ENCODE peak calls at places on chromosomes 2 and 18, in eight cellular contexts. O, Z, W, S, X, D, N and Y are unnamed samples.
A peak's percentile ranks its signal among the peaks of the same experiment; 100 is the strongest.

GRCh38 chr2:218230882-218231281 is 13.9 kb downstream of the ARPC2 start:
- DNase-seq in O (no peak), Z (no peak), W (peak; percentile 30), S (peak; percentile 37), X (no peak), D (no peak), N (peak; percentile 50), Y (no peak)

GRCh38 chr2:211487746-211488145 is 931.3 kb downstream of the CPS1 start:
- DNase-seq in O (no peak), Z (no peak), W (no peak), S (no peak), X (no peak), D (no peak), N (no peak), Y (no peak)

GRCh38 chr2:35858216-35858615 is 497.4 kb upstream of the CRIM1 start:
- DNase-seq in O (no peak), Z (no peak), W (peak; percentile 0), S (no peak), X (no peak), D (no peak), N (no peak), Y (no peak)

GRCh38 chr2:100857341-100857740 is 37.4 kb downstream of the NPAS2 start:
- DNase-seq in O (no peak), Z (no peak), W (no peak), S (no peak), X (no peak), D (no peak), N (no peak), Y (no peak)

GRCh38 chr2:224601923-224602322 is 16.8 kb upstream of the CUL3 start:
- DNase-seq in O (no peak), Z (no peak), W (no peak), S (no peak), X (no peak), D (no peak), N (no peak), Y (no peak)

GRCh38 chr2:2456721-2457120 is 125.6 kb upstream of the MYT1L start:
- DNase-seq in O (no peak), Z (peak; percentile 40), W (no peak), S (no peak), X (no peak), D (no peak), N (peak; percentile 63), Y (no peak)

GRCh38 chr2:217905906-217906305 is 96.9 kb downstream of the TNS1 start:
- DNase-seq in O (no peak), Z (no peak), W (no peak), S (no peak), X (no peak), D (no peak), N (no peak), Y (no peak)

GRCh38 chr2:158120102-158120501 is 18.4 kb downstream of the UPP2 start:
- DNase-seq in O (no peak), Z (no peak), W (no peak), S (no peak), X (no peak), D (no peak), N (no peak), Y (no peak)

GRCh38 chr18:9613550-9614400 is 584 bp downstream of the PPP4R1 start:
- DNase-seq in O (peak; percentile 53), Z (peak; percentile 51), W (peak; percentile 33), S (peak; percentile 68), X (peak; percentile 83), D (no peak), N (no peak), Y (peak; percentile 15)

GRCh38 chr2:233139875-233140585 is 79.9 kb downstream of the INPP5D start:
- DNase-seq in O (no peak), Z (no peak), W (no peak), S (no peak), X (no peak), D (no peak), N (no peak), Y (no peak)

GRCh38 chr2:3633089-3633981 is 24.7 kb upstream of the ALLC start:
- DNase-seq in O (peak; percentile 6), Z (peak; percentile 12), W (no peak), S (no peak), X (peak; percentile 63), D (no peak), N (peak; percentile 20), Y (no peak)

GRCh38 chr18:62450546-62451395 is 72.1 kb upstream of the ZCCHC2 start:
- DNase-seq in O (peak; percentile 78), Z (peak; percentile 67), W (peak; percentile 86), S (no peak), X (peak; percentile 72), D (peak; percentile 18), N (peak; percentile 79), Y (peak; percentile 21)

GRCh38 chr18:2994190-2994589 is 18.8 kb downstream of the LPIN2 start:
- DNase-seq in O (no peak), Z (no peak), W (no peak), S (no peak), X (no peak), D (no peak), N (no peak), Y (no peak)

GRCh38 chr2:215479536-215480240 is 43.8 kb upstream of the FN1 start:
- DNase-seq in O (peak; percentile 24), Z (no peak), W (no peak), S (peak; percentile 28), X (no peak), D (no peak), N (no peak), Y (no peak)

GRCh38 chr2:163417596-163418337 is 318.0 kb downstream of the FIGN start:
- DNase-seq in O (no peak), Z (no peak), W (no peak), S (no peak), X (no peak), D (no peak), N (no peak), Y (no peak)

GRCh38 chr2:232919151-232919550 is 49.1 kb downstream of the SNORC start:
- DNase-seq in O (no peak), Z (no peak), W (no peak), S (no peak), X (no peak), D (no peak), N (no peak), Y (no peak)

GRCh38 chr2:139160838-139161237 is 380.6 kb upstream of the NXPH2 start:
- DNase-seq in O (no peak), Z (no peak), W (no peak), S (no peak), X (no peak), D (no peak), N (no peak), Y (no peak)

GRCh38 chr2:43142921-43143438 is 83.4 kb downstream of the ZFP36L2 start:
- DNase-seq in O (no peak), Z (no peak), W (no peak), S (no peak), X (no peak), D (no peak), N (no peak), Y (no peak)
- TF ChIP-seq CTCF in O (no peak), Z (no peak), W (peak; percentile 16), S (no peak), X (no peak), D (no peak), N (no peak), Y (no peak)

GRCh38 chr2:142944264-142944663 is 66.8 kb downstream of the KYNU start:
- DNase-seq in O (no peak), Z (peak; percentile 18), W (no peak), S (no peak), X (no peak), D (no peak), N (peak; percentile 47), Y (no peak)

GRCh38 chr2:142940606-142941223 is 63.3 kb downstream of the KYNU start:
- DNase-seq in O (no peak), Z (no peak), W (no peak), S (no peak), X (no peak), D (no peak), N (no peak), Y (no peak)

GRCh38 chr2:142946941-142947340 is 69.5 kb downstream of the KYNU start:
- DNase-seq in O (no peak), Z (no peak), W (no peak), S (no peak), X (no peak), D (no peak), N (peak; percentile 20), Y (no peak)

DNA sequence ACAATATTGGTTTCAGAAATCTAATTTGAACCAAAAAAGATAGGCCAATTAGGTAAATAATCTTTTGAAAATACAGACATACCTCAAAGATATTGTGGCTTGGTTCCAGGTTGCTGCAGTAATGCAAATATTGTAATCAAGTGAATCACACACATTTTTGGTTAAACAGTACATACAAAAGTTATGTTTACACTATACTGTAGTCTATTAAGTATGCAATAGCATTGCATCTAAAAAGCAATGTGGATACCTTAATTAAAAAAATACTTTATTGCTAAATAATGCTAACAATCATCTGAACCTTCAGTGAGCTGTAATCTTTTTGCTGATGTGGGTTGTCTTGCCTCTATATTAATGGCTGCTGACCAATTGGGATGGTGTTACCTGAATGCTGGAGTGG is 67.3 kb downstream of the KYNU start:
- DNase-seq in O (no peak), Z (peak; percentile 1), W (no peak), S (no peak), X (no peak), D (no peak), N (peak; percentile 20), Y (no peak)
- TF ChIP-seq CTCF in O (no peak), Z (no peak), W (no peak), S (no peak), X (no peak), D (no peak), N (no peak), Y (no peak)

GRCh38 chr2:238288650-238289573 is 502 bp upstream of the PER2 start:
- DNase-seq in O (peak; percentile 94), Z (peak; percentile 99), W (peak; percentile 97), S (peak; percentile 99), X (peak; percentile 99), D (peak; percentile 97), N (peak; percentile 99), Y (peak; percentile 100)
- TF ChIP-seq CTCF in O (no peak), Z (peak; percentile 35), W (peak; percentile 80), S (peak; percentile 41), X (peak; percentile 26), D (peak; percentile 31), N (peak; percentile 11), Y (peak; percentile 70)

GRCh38 chr18:77124452-77124922 is 8.1 kb downstream of the MBP start:
- DNase-seq in O (no peak), Z (no peak), W (no peak), S (peak; percentile 52), X (peak; percentile 63), D (no peak), N (no peak), Y (no peak)
- TF ChIP-seq CTCF in O (no peak), Z (no peak), W (no peak), S (no peak), X (no peak), D (no peak), N (no peak), Y (no peak)

DNA sequence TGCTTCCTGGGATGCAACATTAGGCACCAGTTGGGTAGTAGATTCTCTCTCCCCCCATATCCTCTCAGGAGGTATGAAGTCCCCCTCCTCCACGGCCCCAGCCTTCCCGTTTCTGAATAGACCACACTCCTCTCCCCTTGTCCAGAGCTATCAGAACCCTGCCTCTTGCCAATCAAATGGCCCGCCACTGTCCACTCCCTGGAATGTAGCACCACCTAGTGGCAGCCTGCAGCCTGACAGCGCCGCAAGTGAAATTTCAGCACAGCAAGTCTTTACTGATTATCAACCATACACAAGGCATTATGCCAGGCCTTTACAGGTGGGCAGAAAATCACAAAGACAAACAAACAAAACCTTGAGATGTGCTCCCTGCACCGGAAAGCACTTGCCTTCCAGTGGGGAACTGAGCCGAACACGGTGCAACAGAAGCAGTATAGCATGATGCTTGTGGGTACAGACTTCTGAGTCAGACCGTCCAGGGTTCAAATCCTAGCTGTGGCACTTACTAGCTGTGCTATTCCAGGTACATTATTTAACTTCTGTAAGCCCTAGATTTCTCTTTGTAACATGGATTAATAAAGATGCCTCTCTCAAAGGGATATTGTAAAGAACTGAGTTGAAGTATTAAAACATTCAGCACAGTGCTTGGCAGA is 174.0 kb downstream of the SMAD2 start:
- DNase-seq in O (peak; percentile 38), Z (peak; percentile 42), W (peak; percentile 41), S (peak; percentile 85), X (no peak), D (peak; percentile 3), N (peak; percentile 5), Y (peak; percentile 41)
- TF ChIP-seq CTCF in O (peak; percentile 72), Z (peak; percentile 86), W (peak; percentile 94), S (peak; percentile 100), X (peak; percentile 71), D (peak; percentile 99), N (peak; percentile 91), Y (peak; percentile 77)